ENCODE peak calls at places on chromosome 2, in six cellular contexts. Z, E, L, M, S and W are unnamed samples.

GRCh38 chr2:136162438-136162837 is 44.5 kb upstream of the CXCR4 start:
- DNase-seq in L (no peak), E (no peak), M (no peak), Z (no peak), S (no peak), W (no peak)

GRCh38 chr2:42722328-42723190 is 41.4 kb downstream of the OXER1 start:
- DNase-seq in L (peak; percentile 72), S (peak; percentile 67), M (peak; percentile 42), Z (peak; percentile 58), E (peak; percentile 92), W (peak; percentile 86)

GRCh38 chr2:7133521-7133920 is 216.3 kb downstream of the RNF144A start:
- DNase-seq in Z (peak; percentile 41), E (no peak), M (peak; percentile 6), L (no peak), S (no peak), W (peak; percentile 21)

GRCh38 chr2:105143467-105144127 is 97.9 kb upstream of the GPR45 start:
- DNase-seq in L (peak; percentile 65), Z (peak; percentile 71), M (no peak), S (no peak), E (no peak), W (no peak)

GRCh38 chr2:121699421-121700328 is 37.0 kb downstream of the NIFK start:
- DNase-seq in Z (no peak), M (peak; percentile 78), E (peak; percentile 76), L (peak; percentile 94), S (peak; percentile 90), W (peak; percentile 70)

GRCh38 chr2:181615086-181615635 is 41.7 kb downstream of the CERKL start:
- DNase-seq in L (no peak), S (no peak), M (no peak), E (no peak), Z (no peak), W (no peak)

GRCh38 chr2:239285932-239286230 is 114.9 kb downstream of the HDAC4 start:
- DNase-seq in L (no peak), Z (no peak), M (no peak), E (no peak), S (no peak), W (no peak)

GRCh38 chr2:133123912-133124311 is 444.4 kb downstream of the NCKAP5 start:
- DNase-seq in M (no peak), S (no peak), L (no peak), E (no peak), Z (no peak), W (no peak)

GRCh38 chr2:183665976-183666375 is 541.7 kb downstream of the NUP35 start:
- DNase-seq in Z (no peak), L (no peak), E (no peak), S (peak; percentile 14), M (no peak), W (peak; percentile 67)

GRCh38 chr2:126827371-126827770 is 71.3 kb upstream of the TEX51 start:
- DNase-seq in Z (peak; percentile 12), S (no peak), E (no peak), M (no peak), L (no peak), W (no peak)

GRCh38 chr2:8987413-8987812 is 16.1 kb downstream of the MBOAT2 start:
- DNase-seq in Z (no peak), S (no peak), L (no peak), M (no peak), E (peak; percentile 77), W (no peak)

GRCh38 chr2:205660521-205661124 is 21.7 kb upstream of the NRP2 start:
- DNase-seq in L (peak; percentile 81), Z (no peak), M (peak; percentile 27), S (no peak), E (peak; percentile 99), W (peak; percentile 88)

GRCh38 chr2:75896779-75897366 is 186.2 kb upstream of the GCFC2 start:
- DNase-seq in E (no peak), S (peak; percentile 1), Z (peak; percentile 89), L (peak; percentile 30), M (peak; percentile 47), W (no peak)

GRCh38 chr2:191051825-191052778 is 38.1 kb upstream of the STAT1 start:
- DNase-seq in Z (peak; percentile 73), S (peak; percentile 26), E (peak; percentile 76), M (peak; percentile 72), L (peak; percentile 35), W (peak; percentile 71)

GRCh38 chr2:241148239-241148638 is 1.0 kb downstream of the PASK start:
- DNase-seq in L (no peak), M (no peak), S (no peak), Z (no peak), E (no peak), W (no peak)
- H3K4me3 ChIP-seq in L (peak overlapping the region; percentile 80), M (peak overlapping the region; percentile 81), S (peak overlapping the region; percentile 70), Z (peak overlapping the region; percentile 81), E (peak overlapping the region; percentile 93), W (no peak overlapping the region)

GRCh38 chr2:170147576-170147975 is 30.4 kb upstream of the MYO3B start:
- DNase-seq in E (no peak), S (no peak), M (no peak), L (peak; percentile 85), Z (no peak), W (no peak)

GRCh38 chr2:170145191-170145590 is 32.8 kb upstream of the MYO3B start:
- DNase-seq in M (no peak), S (no peak), L (peak; percentile 36), Z (no peak), E (no peak), W (no peak)

GRCh38 chr2:170146784-170147183 is 31.2 kb upstream of the MYO3B start:
- DNase-seq in S (no peak), E (no peak), L (no peak), M (no peak), Z (no peak), W (no peak)

GRCh38 chr2:170145675-170146432 is 32.1 kb upstream of the MYO3B start:
- DNase-seq in Z (no peak), L (no peak), S (no peak), M (no peak), E (no peak), W (no peak)

DNA sequence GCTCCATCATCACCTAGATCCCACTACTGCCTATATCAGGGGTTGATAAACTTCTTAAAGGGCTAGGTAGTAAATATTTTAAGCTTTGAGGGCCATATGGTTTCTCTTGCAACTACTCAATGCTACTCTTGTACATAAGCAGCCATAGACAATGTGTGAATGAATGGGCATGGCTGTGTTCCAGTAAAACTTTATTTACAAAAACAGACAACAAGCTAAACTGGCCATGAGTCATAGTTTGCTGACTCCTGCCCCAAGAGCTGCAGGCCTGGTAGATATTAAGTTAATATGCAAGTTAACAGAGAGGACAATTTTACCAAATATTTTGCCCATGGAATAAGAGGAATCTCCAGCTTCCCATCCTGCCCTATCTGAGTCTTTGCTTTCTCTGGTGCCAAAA is 29.8 kb upstream of the MYO3B start:
- DNase-seq in L (peak; percentile 43), E (no peak), S (no peak), M (peak; percentile 55), Z (no peak), W (no peak)
- H3K4me3 ChIP-seq in L (no peak overlapping the region), E (no peak overlapping the region), S (no peak overlapping the region), M (no peak overlapping the region), Z (no peak overlapping the region), W (no peak overlapping the region)

GRCh38 chr2:138105358-138105757 is 141.1 kb downstream of the HNMT start:
- DNase-seq in L (no peak), S (no peak), M (no peak), Z (no peak), E (no peak), W (no peak)

GRCh38 chr2:138104071-138104470 is 139.8 kb downstream of the HNMT start:
- DNase-seq in Z (no peak), E (no peak), M (no peak), S (no peak), L (peak; percentile 43), W (no peak)

GRCh38 chr2:138101718-138102117 is 137.4 kb downstream of the HNMT start:
- DNase-seq in L (no peak), M (no peak), Z (no peak), E (no peak), S (no peak), W (no peak)

GRCh38 chr2:138102664-138103063 is 138.4 kb downstream of the HNMT start:
- DNase-seq in E (no peak), Z (no peak), S (no peak), M (no peak), L (no peak), W (no peak)

GRCh38 chr2:138103156-138103555 is 138.9 kb downstream of the HNMT start:
- DNase-seq in E (no peak), S (no peak), M (no peak), Z (no peak), L (no peak), W (no peak)
- H3K4me3 ChIP-seq in E (no peak overlapping the region), S (no peak overlapping the region), M (no peak overlapping the region), Z (no peak overlapping the region), L (no peak overlapping the region), W (no peak overlapping the region)

GRCh38 chr2:212538156-212539144 is at the start of gene ERBB4:
- DNase-seq in Z (peak; percentile 47), E (no peak), M (no peak), S (no peak), L (no peak), W (no peak)

GRCh38 chr2:212537311-212538155 is 1.1 kb downstream of the ERBB4 start:
- DNase-seq in L (no peak), E (no peak), Z (peak; percentile 79), S (no peak), M (no peak), W (no peak)

GRCh38 chr2:212535963-212536362 is 2.6 kb downstream of the ERBB4 start:
- DNase-seq in Z (no peak), E (no peak), S (no peak), L (no peak), M (no peak), W (no peak)

GRCh38 chr2:212539145-212539880 is 711 bp upstream of the ERBB4 start:
- DNase-seq in M (no peak), L (no peak), Z (peak; percentile 93), E (no peak), S (no peak), W (no peak)

GRCh38 chr2:212536385-212537310 is 2.0 kb downstream of the ERBB4 start:
- DNase-seq in Z (peak; percentile 67), L (no peak), S (no peak), E (no peak), M (no peak), W (no peak)
- H3K4me3 ChIP-seq in Z (peak overlapping the region; percentile 84), L (peak overlapping the region; percentile 26), S (peak overlapping the region; percentile 71), E (peak overlapping the region; percentile 27), M (peak overlapping the region; percentile 50), W (peak overlapping the region; percentile 61)

GRCh38 chr2:46335966-46336436 is 38.8 kb downstream of the EPAS1 start:
- DNase-seq in Z (no peak), L (no peak), S (no peak), E (peak; percentile 51), M (peak; percentile 82), W (no peak)
- H3K4me3 ChIP-seq in Z (peak overlapping the region; percentile 43), L (no peak overlapping the region), S (no peak overlapping the region), E (peak overlapping the region; percentile 55), M (peak overlapping the region; percentile 37), W (no peak overlapping the region)